ENCODE peak calls at places on chromosomes 4 and X, in seven cellular contexts. One of them, this sample, is unnamed.

GRCh38 chr4:54233128-54233696 is 4.1 kb downstream of the PDGFRA start:
- DNase-seq in AG04449: no peak
- DNase-seq in pancreas: peak; percentile 86
- DNase-seq in foreskin fibroblast: peak; percentile 84
- DNase-seq in WERI-Rb-1: peak; percentile 76
- DNase-seq in fibroblast of mammary gland: peak; percentile 76
- DNase-seq in fibroblast of lung: peak; percentile 88
- DNase-seq in this sample: peak; percentile 77

GRCh38 chrX:119757979-119758681 is at the start of gene SOWAHD:
- DNase-seq in foreskin fibroblast: no peak
- DNase-seq in fibroblast of mammary gland: no peak
- DNase-seq in WERI-Rb-1: peak; percentile 29
- DNase-seq in pancreas: peak; percentile 37
- DNase-seq in fibroblast of lung: no peak
- DNase-seq in AG04449: no peak
- DNase-seq in this sample: peak; percentile 44

GRCh38 chrX:39063037-39063436 is 261.8 kb downstream of the MID1IP1 start:
- DNase-seq in WERI-Rb-1: no peak
- DNase-seq in fibroblast of mammary gland: peak; percentile 5
- DNase-seq in foreskin fibroblast: no peak
- DNase-seq in pancreas: peak; percentile 65
- DNase-seq in fibroblast of lung: no peak
- DNase-seq in AG04449: no peak
- DNase-seq in this sample: no peak

GRCh38 chr4:15754323-15754722 is 23.8 kb upstream of the CD38 start:
- DNase-seq in foreskin fibroblast: no peak
- DNase-seq in fibroblast of mammary gland: no peak
- DNase-seq in AG04449: no peak
- DNase-seq in pancreas: no peak
- DNase-seq in fibroblast of lung: peak; percentile 88
- DNase-seq in WERI-Rb-1: no peak
- DNase-seq in this sample: no peak

GRCh38 chrX:435536-436122 is 48.9 kb upstream of the PPP2R3B start:
- DNase-seq in foreskin fibroblast: no peak
- DNase-seq in AG04449: no peak
- DNase-seq in pancreas: no peak
- DNase-seq in fibroblast of lung: no peak
- DNase-seq in fibroblast of mammary gland: no peak
- DNase-seq in WERI-Rb-1: no peak
- DNase-seq in this sample: no peak

GRCh38 chr4:23920716-23921446 is 31.0 kb upstream of the PPARGC1A start:
- DNase-seq in fibroblast of mammary gland: no peak
- DNase-seq in fibroblast of lung: no peak
- DNase-seq in pancreas: no peak
- DNase-seq in foreskin fibroblast: no peak
- DNase-seq in AG04449: no peak
- DNase-seq in WERI-Rb-1: no peak
- DNase-seq in this sample: no peak

GRCh38 chrX:103356023-103356798 is at the start of gene TCEAL9:
- DNase-seq in AG04449: no peak
- DNase-seq in fibroblast of lung: peak; percentile 80
- DNase-seq in WERI-Rb-1: peak; percentile 45
- DNase-seq in foreskin fibroblast: peak; percentile 67
- DNase-seq in fibroblast of mammary gland: peak; percentile 85
- DNase-seq in pancreas: peak; percentile 30
- DNase-seq in this sample: peak; percentile 36

GRCh38 chr4:24226018-24226417 is 336.2 kb upstream of the PPARGC1A start:
- DNase-seq in WERI-Rb-1: no peak
- DNase-seq in pancreas: no peak
- DNase-seq in fibroblast of lung: peak; percentile 26
- DNase-seq in fibroblast of mammary gland: peak; percentile 72
- DNase-seq in AG04449: no peak
- DNase-seq in foreskin fibroblast: peak; percentile 76
- DNase-seq in this sample: no peak

GRCh38 chrX:19991350-19991718 is 473 bp upstream of the BCLAF3 start:
- DNase-seq in WERI-Rb-1: no peak
- DNase-seq in AG04449: no peak
- DNase-seq in fibroblast of lung: no peak
- DNase-seq in foreskin fibroblast: peak; percentile 0
- DNase-seq in pancreas: no peak
- DNase-seq in fibroblast of mammary gland: no peak
- DNase-seq in this sample: no peak

GRCh38 chr4:129972257-129972656 is 876.3 kb downstream of the C4orf33 start:
- DNase-seq in AG04449: no peak
- DNase-seq in foreskin fibroblast: no peak
- DNase-seq in fibroblast of mammary gland: no peak
- DNase-seq in WERI-Rb-1: peak; percentile 10
- DNase-seq in pancreas: no peak
- DNase-seq in fibroblast of lung: no peak
- DNase-seq in this sample: no peak
- TF ChIP-seq CTCF in AG04449: no peak
- TF ChIP-seq CTCF in foreskin fibroblast: no peak
- TF ChIP-seq CTCF in fibroblast of mammary gland: no peak
- TF ChIP-seq CTCF in WERI-Rb-1: peak; percentile 35
- TF ChIP-seq CTCF in pancreas: no peak
- TF ChIP-seq CTCF in fibroblast of lung: no peak
- TF ChIP-seq CTCF in this sample: no peak

DNA sequence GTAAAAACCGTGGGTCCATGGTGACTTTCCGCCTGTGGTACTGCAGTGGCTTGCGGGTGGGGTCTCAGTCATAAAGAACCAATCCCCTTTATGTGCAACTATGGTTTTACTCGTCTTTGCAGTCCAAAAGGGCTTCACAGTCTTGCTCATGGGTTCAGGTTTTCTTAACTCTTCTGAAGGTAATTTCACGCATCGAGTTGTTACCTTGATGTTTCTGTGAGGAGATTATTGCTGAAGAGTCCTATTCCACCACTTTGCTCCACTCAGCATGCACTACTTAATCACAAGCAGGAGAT is 41.5 kb downstream of the F8 start:
- DNase-seq in pancreas: no peak
- DNase-seq in fibroblast of lung: no peak
- DNase-seq in WERI-Rb-1: no peak
- DNase-seq in foreskin fibroblast: no peak
- DNase-seq in AG04449: no peak
- DNase-seq in fibroblast of mammary gland: no peak
- DNase-seq in this sample: no peak
- H3K4me3 ChIP-seq in pancreas: no peak overlapping the region
- H3K4me3 ChIP-seq in fibroblast of lung: no peak overlapping the region
- H3K4me3 ChIP-seq in WERI-Rb-1: peak overlapping the region; percentile 13
- H3K4me3 ChIP-seq in foreskin fibroblast: peak overlapping the region; percentile 62
- H3K4me3 ChIP-seq in AG04449: no peak overlapping the region
- H3K4me3 ChIP-seq in fibroblast of mammary gland: no peak overlapping the region
- H3K4me3 ChIP-seq in this sample: peak overlapping the region; percentile 30

DNA sequence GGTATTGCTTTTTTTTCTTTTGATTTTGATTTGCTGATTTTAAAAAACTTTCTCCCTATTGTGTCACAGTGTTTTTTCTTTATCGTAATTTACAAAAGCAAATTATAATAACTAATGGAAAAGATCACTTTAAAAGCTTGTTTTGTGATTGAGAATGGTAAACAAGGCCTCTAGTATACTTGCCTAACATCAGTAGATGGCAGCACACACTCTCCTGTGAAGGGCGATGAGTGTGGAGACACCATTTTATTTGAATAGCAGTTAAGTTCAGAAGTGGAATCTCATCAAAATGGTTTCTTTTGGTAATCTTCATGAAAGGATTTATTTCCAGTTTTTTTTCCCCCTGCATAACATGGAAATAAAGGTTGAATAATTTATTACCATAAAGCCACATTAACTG is 72.3 kb downstream of the PAK3 start:
- DNase-seq in pancreas: no peak
- DNase-seq in fibroblast of lung: peak; percentile 10
- DNase-seq in foreskin fibroblast: no peak
- DNase-seq in fibroblast of mammary gland: peak; percentile 53
- DNase-seq in AG04449: no peak
- DNase-seq in WERI-Rb-1: peak; percentile 63
- DNase-seq in this sample: no peak
- TF ChIP-seq CTCF in pancreas: no peak
- TF ChIP-seq CTCF in fibroblast of lung: no peak
- TF ChIP-seq CTCF in foreskin fibroblast: no peak
- TF ChIP-seq CTCF in fibroblast of mammary gland: peak; percentile 47
- TF ChIP-seq CTCF in AG04449: no peak
- TF ChIP-seq CTCF in WERI-Rb-1: peak; percentile 55
- TF ChIP-seq CTCF in this sample: peak; percentile 44

GRCh38 chrX:65587616-65588526 is 53.3 kb upstream of the LAS1L start:
- DNase-seq in fibroblast of mammary gland: peak; percentile 78
- DNase-seq in pancreas: peak; percentile 63
- DNase-seq in fibroblast of lung: peak; percentile 43
- DNase-seq in foreskin fibroblast: peak; percentile 75
- DNase-seq in WERI-Rb-1: no peak
- DNase-seq in AG04449: no peak
- DNase-seq in this sample: peak; percentile 34
- H3K4me3 ChIP-seq in fibroblast of mammary gland: no peak overlapping the region
- H3K4me3 ChIP-seq in pancreas: no peak overlapping the region
- H3K4me3 ChIP-seq in fibroblast of lung: no peak overlapping the region
- H3K4me3 ChIP-seq in foreskin fibroblast: peak overlapping the region; percentile 40
- H3K4me3 ChIP-seq in WERI-Rb-1: no peak overlapping the region
- H3K4me3 ChIP-seq in AG04449: no peak overlapping the region
- H3K4me3 ChIP-seq in this sample: no peak overlapping the region

GRCh38 chrX:51053741-51054140 is 143.2 kb downstream of the BMP15 start:
- DNase-seq in pancreas: no peak
- DNase-seq in WERI-Rb-1: no peak
- DNase-seq in AG04449: no peak
- DNase-seq in fibroblast of mammary gland: no peak
- DNase-seq in foreskin fibroblast: no peak
- DNase-seq in fibroblast of lung: no peak
- DNase-seq in this sample: no peak

DNA sequence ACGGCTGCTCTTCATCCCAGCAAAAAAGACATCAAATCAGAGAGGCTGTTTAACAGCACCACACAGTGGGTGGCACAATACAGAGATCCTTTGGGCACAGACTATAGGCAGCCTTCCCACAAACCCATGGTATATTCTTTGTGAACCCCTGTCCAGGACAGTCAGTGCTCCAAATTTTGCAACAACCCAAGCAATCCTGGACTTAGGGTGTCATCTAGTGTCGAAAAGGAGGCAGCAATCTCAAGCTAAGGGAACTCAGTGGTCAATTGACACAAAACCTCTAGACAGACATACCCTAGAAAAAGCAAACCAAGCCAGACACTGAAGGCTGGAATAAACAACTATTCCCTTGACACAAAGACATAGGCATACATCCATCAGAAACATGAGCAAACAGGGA is 137.4 kb downstream of the BMP15 start:
- DNase-seq in fibroblast of mammary gland: no peak
- DNase-seq in foreskin fibroblast: no peak
- DNase-seq in AG04449: no peak
- DNase-seq in fibroblast of lung: no peak
- DNase-seq in WERI-Rb-1: no peak
- DNase-seq in pancreas: no peak
- DNase-seq in this sample: no peak
- TF ChIP-seq CTCF in fibroblast of mammary gland: no peak
- TF ChIP-seq CTCF in foreskin fibroblast: no peak
- TF ChIP-seq CTCF in AG04449: no peak
- TF ChIP-seq CTCF in fibroblast of lung: no peak
- TF ChIP-seq CTCF in WERI-Rb-1: no peak
- TF ChIP-seq CTCF in pancreas: no peak
- TF ChIP-seq CTCF in this sample: no peak

This sample was measured in dorsolateral prefrontal cortex.